ENCODE peak calls at places on chromosomes 5 and 9, in four cellular contexts. B is IMR-90, R is neuronal stem cell, I is H9. H is an unnamed sample.

GRCh38 chr9:137556069-137556838 is 4.6 kb downstream of the MRPL41 start:
- DNase-seq in B (no peak), R (no peak), I (no peak), H (no peak)

GRCh38 chr5:132017316-132017715 is 5.9 kb upstream of the ACSL6 start:
- DNase-seq in B (no peak), R (no peak), I (no peak), H (no peak)

GRCh38 chr9:114034663-114035062 is 43.4 kb downstream of the AMBP start:
- DNase-seq in B (no peak), R (no peak), I (no peak), H (no peak)

GRCh38 chr5:74257645-74258328 is 382.7 kb downstream of the ENC1 start:
- DNase-seq in B (peak), R (no peak), I (no peak), H (no peak)

GRCh38 chr5:178394074-178394473 is 161.5 kb upstream of the PHYKPL start:
- DNase-seq in B (no peak), R (no peak), I (no peak), H (no peak)

GRCh38 chr5:161094411-161094810 is 242.4 kb upstream of the ATP10B start:
- DNase-seq in B (peak), R (no peak), I (no peak), H (no peak)

GRCh38 chr9:36217256-36217968 is 26.7 kb downstream of the CLTA start:
- DNase-seq in B (no peak), R (no peak), I (no peak), H (no peak)

GRCh38 chr5:126692971-126693370 is 84.0 kb upstream of the LMNB1 start:
- DNase-seq in B (no peak), R (no peak), I (no peak), H (no peak)

GRCh38 chr5:76084496-76085285 is 1.5 kb downstream of the SV2C start:
- DNase-seq in B (no peak), R (peak), I (peak), H (no peak)

GRCh38 chr5:103424453-103425205 is 138.0 kb downstream of the NUDT12 start:
- DNase-seq in B (peak), R (no peak), I (no peak), H (no peak)

GRCh38 chr9:127204771-127205470 is 59.7 kb upstream of the GARNL3 start:
- DNase-seq in B (peak), R (no peak), I (peak), H (no peak)

GRCh38 chr5:52893105-52893504 is 96.0 kb upstream of the ITGA2 start:
- DNase-seq in B (peak), R (no peak), I (no peak), H (no peak)

GRCh38 chr9:95573463-95573862 is 56.7 kb upstream of the PTCH1 start:
- DNase-seq in B (no peak), R (no peak), I (no peak), H (no peak)

GRCh38 chr9:95574866-95575553 is 58.2 kb upstream of the PTCH1 start:
- DNase-seq in B (no peak), R (no peak), I (no peak), H (no peak)

GRCh38 chr9:95575796-95576195 is 59.0 kb upstream of the PTCH1 start:
- DNase-seq in B (no peak), R (no peak), I (no peak), H (no peak)

GRCh38 chr9:95572370-95573151 is 55.8 kb upstream of the PTCH1 start:
- DNase-seq in B (no peak), R (no peak), I (no peak), H (no peak)

DNA sequence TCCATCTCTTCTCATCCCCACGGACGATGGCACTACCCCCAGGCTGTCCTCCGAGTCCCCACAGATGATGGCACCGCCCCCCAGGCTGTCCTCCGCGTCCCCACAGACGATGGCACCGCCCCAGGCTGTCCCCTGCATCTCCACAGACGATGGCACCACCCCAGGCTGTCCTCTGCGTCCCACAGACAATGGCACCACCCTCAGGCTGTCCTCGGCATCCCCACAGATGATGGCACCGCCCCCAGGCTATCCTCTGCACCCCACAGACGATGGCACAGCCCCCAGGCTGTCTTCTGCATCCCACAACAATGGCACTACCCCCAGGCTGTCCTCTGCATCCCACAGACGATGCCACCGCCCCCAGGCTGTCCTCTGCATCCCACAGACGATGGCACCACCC is 57.4 kb upstream of the PTCH1 start:
- DNase-seq in B (no peak), R (no peak), I (no peak), H (no peak)
- H4K91ac ChIP-seq in B (no peak), R (no peak), I (no peak), H (no peak)

GRCh38 chr9:88535226-88535931 is 401 bp downstream of the NXNL2 start:
- DNase-seq in B (no peak), R (no peak), I (peak), H (no peak)
- H4K91ac ChIP-seq in B (peak), R (no peak), I (no peak), H (no peak)

DNA sequence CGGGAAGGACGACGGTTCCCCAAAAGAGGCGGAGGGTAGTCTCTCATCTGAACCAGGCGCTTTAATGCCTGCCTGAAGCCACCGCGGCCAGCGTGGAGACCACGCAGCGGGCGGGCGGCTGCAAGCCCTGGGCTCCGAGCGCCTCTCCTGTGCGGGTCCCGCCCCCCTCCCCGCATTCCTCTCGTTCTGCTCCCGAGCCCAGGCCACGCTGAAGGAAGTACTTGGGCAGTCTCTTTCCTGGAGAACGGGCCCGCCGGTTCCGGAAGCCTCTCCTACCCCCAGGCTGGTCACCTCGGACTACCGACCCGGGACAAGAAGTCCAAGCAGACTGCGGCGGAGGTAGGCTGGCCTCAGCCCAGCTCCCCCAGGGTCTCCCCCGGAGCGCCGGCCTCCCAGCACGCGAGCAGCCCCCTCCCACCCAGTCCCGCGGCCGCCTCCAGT is 555 bp downstream of the PPIC start:
- DNase-seq in B (peak), R (peak), I (peak), H (peak)
- H4K91ac ChIP-seq in B (peak), R (no peak), I (no peak), H (no peak)

DNA sequence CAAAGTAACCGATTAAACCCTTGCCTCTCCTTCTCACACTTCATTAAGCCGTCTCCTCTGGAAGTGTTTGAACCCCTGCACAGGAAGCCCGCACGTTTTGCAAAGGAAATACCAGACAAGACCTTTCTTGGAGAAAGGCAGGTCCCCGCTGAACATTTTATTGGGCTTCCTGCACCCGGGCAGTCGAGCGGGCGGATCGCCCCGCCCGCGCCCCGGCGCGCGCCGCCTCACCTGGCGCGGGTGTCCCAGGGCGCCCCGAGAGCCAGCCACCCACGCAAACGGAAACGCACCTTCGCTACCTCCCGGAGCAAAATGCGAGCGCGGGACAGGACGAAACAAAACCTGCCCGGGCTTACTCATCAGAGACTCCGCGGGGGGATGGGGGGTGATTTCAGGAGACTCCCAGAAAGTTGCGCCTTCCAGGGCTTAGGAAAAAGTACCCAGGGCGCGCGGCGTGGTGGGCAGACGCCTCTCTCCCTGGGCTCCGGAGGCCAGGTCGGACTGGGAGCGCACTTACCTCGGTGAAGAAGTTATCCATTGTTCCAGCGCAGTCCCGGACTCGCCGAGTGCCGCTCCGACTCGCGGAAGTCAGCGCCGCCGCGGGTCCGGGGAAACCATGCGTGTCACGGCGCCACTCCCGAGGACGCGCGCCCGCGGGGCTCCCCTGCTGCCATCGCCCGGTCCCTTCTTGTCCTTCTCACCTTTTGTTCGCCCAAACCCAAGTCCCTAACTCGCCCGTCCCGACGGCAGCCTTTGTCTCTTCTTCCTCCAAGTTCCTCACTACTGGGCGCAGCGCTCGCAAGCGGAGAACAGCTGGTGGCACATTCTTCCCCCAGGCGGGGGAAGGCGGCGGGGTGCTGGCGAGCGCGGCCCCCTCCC is 578 bp downstream of the MYO10 start:
- DNase-seq in B (no peak), R (no peak), I (peak), H (peak)
- H4K91ac ChIP-seq in B (peak), R (no peak), I (no peak), H (peak)

DNA sequence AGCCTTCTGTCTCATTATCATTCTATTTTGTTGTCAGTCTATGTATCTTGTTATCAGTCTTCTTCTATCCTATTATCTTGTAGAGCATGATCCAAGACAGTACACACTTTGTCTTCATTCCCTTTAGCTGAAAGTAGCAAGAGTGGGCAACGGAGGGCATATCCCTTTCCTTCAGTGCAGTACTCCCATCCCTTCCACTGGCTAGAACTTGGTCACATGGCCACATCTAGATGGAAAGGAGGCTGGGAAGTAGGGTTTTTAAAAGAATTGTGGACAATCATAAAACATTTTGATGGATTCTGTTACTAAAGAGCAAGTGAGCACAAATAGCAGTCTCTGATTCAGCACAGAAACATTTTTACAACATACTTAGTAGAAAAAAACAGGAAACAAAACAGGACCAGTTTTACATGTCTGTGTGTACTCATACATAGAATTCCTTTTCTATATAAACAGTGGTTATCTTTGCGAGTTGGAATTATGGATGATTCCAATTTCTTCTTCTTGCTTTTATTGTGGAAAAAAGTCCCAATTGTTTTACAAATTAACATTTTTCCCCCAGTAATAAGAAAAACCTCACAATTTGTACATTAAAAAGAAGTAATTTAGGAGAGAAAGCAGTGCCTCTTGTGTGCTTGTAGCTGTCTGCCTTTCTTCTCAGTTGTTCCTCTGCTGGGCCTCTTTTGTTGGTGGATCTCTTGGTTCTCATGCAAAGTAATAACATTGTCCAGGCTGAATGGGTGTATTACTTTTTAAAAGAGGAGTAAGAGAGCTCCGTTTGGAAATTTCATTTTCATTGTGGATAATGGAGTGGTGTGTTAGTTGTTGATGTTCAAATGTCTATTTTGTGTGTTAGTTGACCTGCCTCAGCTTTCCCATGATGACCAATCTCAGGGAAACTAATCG is 410.9 kb upstream of the TRPC7 start:
- DNase-seq in B (peak), R (no peak), I (no peak), H (no peak)
- H4K91ac ChIP-seq in B (peak), R (no peak), I (no peak), H (no peak)

GRCh38 chr5:181224390-181225234 is 1.5 kb downstream of the TRIM41 start:
- DNase-seq in B (no peak), R (no peak), I (no peak), H (no peak)

GRCh38 chr5:181223729-181224389 is 778 bp downstream of the TRIM41 start:
- DNase-seq in B (peak), R (peak), I (peak), H (no peak)

GRCh38 chr5:181221792-181222629 is 1.1 kb upstream of the TRIM41 start:
- DNase-seq in B (peak), R (peak), I (peak), H (peak)

GRCh38 chr5:181222630-181223040 is 446 bp upstream of the TRIM41 start:
- DNase-seq in B (no peak), R (no peak), I (no peak), H (no peak)

DNA sequence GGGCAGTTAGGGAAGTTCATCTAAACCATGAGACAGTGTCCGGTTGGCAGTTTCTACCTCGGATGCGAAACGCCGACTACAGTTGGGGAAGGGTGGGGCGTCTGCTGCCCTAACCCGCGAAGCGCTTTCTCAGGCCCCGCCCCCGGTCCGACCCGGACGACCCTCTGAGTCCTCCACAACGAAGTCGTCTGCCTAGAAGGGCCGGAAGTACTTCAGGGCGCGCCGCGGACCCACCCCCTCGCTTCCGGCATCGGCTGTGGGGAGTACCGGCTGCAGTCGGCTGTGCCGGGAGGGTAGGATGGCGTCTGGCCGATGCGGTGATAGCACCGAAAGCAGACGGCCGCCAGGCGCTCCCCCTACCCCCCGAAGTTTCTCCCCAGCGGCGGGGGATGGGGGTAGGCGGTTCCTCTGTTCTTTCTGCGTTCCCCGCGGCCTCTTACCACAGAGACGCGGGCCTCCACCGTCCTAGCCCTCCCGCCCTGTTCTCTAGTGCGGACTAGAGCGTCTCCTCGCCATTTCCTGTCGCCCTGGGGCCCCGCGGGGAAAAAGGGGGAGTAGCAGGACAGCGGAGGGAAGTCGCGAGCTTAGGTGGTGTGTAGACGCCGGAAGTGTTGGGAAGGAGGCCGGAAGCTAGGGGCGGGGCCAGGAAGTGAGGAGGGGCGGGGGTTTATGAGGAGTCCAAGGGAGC is at the start of gene TRIM41:
- DNase-seq in B (peak), R (peak), I (peak), H (peak)
- H4K91ac ChIP-seq in B (peak), R (no peak), I (no peak), H (peak)

DNA sequence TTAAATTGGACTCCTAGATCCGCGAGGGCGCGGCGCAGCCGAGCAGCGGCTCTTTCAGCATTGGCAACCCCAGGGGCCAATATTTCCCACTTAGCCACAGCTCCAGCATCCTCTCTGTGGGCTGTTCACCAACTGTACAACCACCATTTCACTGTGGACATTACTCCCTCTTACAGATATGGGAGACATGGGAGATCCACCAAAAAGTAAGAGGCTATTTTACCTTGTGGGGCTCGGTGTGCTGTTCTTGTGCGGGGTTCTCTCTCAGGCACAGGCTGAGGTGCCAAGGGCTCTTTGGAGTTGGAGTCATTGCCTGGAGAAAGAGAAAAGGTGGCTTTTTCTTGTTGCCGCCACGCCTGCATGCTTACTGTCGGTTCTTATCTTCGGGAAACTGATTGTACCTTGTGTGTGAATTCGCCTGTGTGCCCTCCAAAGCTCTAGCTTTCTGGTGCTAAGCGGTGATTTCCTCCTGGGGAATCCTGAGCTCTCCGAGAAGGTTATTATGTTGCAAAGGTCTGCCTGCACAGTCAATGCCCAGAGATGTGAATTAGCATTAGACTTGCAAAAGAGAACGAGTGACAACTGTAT is 340 bp downstream of the ISL1 start:
- DNase-seq in B (no peak), R (peak), I (no peak), H (no peak)
- H4K91ac ChIP-seq in B (no peak), R (no peak), I (no peak), H (no peak)

GRCh38 chr5:151295801-151296477 is 7.6 kb downstream of the SLC36A3 start:
- DNase-seq in B (no peak), R (no peak), I (no peak), H (no peak)
- H4K91ac ChIP-seq in B (no peak), R (no peak), I (no peak), H (no peak)

H was measured in H1.